ENCODE peak calls at places on chromosomes 1 and 21, in six cellular contexts. P is adipocyte, T is A549, E is MM.1S, I is K562, S is neural progenitor cell. U is an unnamed sample.

GRCh38 chr1:226395753-226396152 is 12.1 kb downstream of the PARP1 start:
- DNase-seq in P (no peak), T (no peak), E (no peak), S (no peak), I (no peak), U (no peak)

GRCh38 chr1:42333662-42334239 is 1.3 kb downstream of the FOXJ3 start:
- DNase-seq in I (no peak), E (no peak), P (peak; percentile 41), S (peak; percentile 18), T (no peak), U (no peak)

GRCh38 chr1:36508257-36508656 is 25.5 kb upstream of the CSF3R start:
- DNase-seq in S (no peak), T (no peak), P (no peak), E (no peak), I (no peak), U (no peak)

GRCh38 chr1:191993549-191993948 is 164.7 kb upstream of the RGS18 start:
- DNase-seq in E (peak; percentile 41), S (peak; percentile 31), P (peak; percentile 55), I (no peak), T (peak; percentile 19), U (peak; percentile 62)

GRCh38 chr1:96238426-96238825 is 483.2 kb upstream of the PTBP2 start:
- DNase-seq in S (no peak), T (no peak), P (no peak), I (no peak), E (no peak), U (no peak)

GRCh38 chr1:107706181-107706580 is 258.8 kb downstream of the VAV3 start:
- DNase-seq in E (no peak), T (no peak), S (no peak), I (no peak), P (no peak), U (no peak)

GRCh38 chr1:58815680-58816071 is 31.8 kb upstream of the JUN start:
- DNase-seq in S (peak; percentile 40), E (no peak), I (peak; percentile 41), T (peak; percentile 66), P (peak; percentile 63), U (no peak)

GRCh38 chr1:226706664-226707063 is 32.4 kb downstream of the ITPKB start:
- DNase-seq in S (no peak), T (no peak), I (no peak), E (no peak), P (no peak), U (no peak)

GRCh38 chr1:61082336-61083013 is at the start of gene NFIA:
- DNase-seq in S (no peak), T (peak; percentile 86), P (peak; percentile 74), I (peak; percentile 42), E (peak; percentile 62), U (peak; percentile 87)

GRCh38 chr1:221289103-221289502 is 409.9 kb downstream of the HLX start:
- DNase-seq in P (no peak), E (no peak), T (peak; percentile 58), S (no peak), I (no peak), U (no peak)

GRCh38 chr1:44484155-44484688 is 79.2 kb downstream of the RNF220 start:
- DNase-seq in P (no peak), I (no peak), S (peak; percentile 38), T (no peak), E (no peak), U (peak; percentile 76)

GRCh38 chr1:60904079-60904852 is 178.1 kb upstream of the NFIA start:
- DNase-seq in T (no peak), I (no peak), S (no peak), E (no peak), P (peak; percentile 62), U (peak; percentile 59)

GRCh38 chr1:108780937-108781574 is 34.6 kb downstream of the STXBP3 start:
- DNase-seq in S (no peak), I (peak; percentile 65), P (no peak), E (no peak), T (no peak), U (no peak)

GRCh38 chr1:217140041-217140901 is 417.0 kb upstream of the ESRRG start:
- DNase-seq in P (no peak), S (peak; percentile 61), T (no peak), I (no peak), E (no peak), U (peak; percentile 75)

GRCh38 chr21:36699546-36700294 is 805 bp downstream of the SIM2 start:
- DNase-seq in P (no peak), E (no peak), I (no peak), T (no peak), S (peak; percentile 49), U (no peak)
- H3K4me1 ChIP-seq in P (peaks cover 9% of the 10 kb centered on the region), E (no peaks in the 10 kb centered on the region), I (peaks cover 38% of the 10 kb centered on the region), T (peaks cover 24% of the 10 kb centered on the region), S (peaks cover 48% of the 10 kb centered on the region), U (peaks cover 16% of the 10 kb centered on the region)

GRCh38 chr1:15417365-15417934 is 7.8 kb downstream of the EFHD2 start:
- DNase-seq in I (peak; percentile 75), S (no peak), P (peak; percentile 49), T (peak; percentile 72), E (no peak), U (peak; percentile 42)
- H3K4me3 ChIP-seq in I (no peak overlapping the region), S (no peak overlapping the region), P (no peak overlapping the region), T (peak overlapping the region; percentile 2), E (no peak overlapping the region), U (no peak overlapping the region)

GRCh38 chr1:15966956-15967344 is 9.0 kb downstream of the ZBTB17 start:
- DNase-seq in S (no peak), P (no peak), T (no peak), I (no peak), E (no peak), U (no peak)
- H3K4me1 ChIP-seq in S (no peaks in the 10 kb centered on the region), P (peaks cover 41% of the 10 kb centered on the region), T (peaks cover 7% of the 10 kb centered on the region), I (no peaks in the 10 kb centered on the region), E (no peaks in the 10 kb centered on the region), U (no peaks in the 10 kb centered on the region)

DNA sequence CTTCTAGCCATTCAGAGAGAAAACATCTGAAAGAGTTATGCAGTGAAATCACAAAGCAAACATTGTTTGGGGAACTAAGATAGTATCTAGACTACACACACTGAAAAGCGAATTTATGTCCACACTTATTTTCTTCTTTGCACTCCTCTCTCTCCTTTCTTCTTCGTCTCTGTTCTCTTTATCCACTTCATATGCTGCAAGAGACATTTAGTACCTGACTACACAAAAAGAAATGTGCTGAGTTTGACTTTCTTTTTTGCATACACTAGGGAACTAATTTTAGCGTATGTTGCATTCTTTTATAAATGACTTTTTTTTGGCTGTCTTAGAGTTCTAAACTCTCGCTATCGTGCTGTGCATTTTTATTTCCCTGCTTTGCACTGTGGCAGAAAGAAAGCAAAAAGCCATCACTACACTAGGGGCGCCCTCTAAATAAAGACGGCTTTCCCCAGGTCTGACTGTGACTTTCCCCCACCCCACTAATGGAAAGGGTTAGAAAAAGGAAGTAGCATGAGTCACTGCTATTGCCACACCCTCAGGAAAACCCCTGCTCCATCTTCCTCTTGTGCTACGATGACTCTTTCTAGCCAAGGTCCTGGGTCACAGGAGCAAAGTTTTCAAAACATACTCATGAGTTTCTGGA is 65.7 kb downstream of the MAP3K7CL start:
- DNase-seq in S (no peak), T (peak; percentile 89), I (peak; percentile 73), P (peak; percentile 86), E (peak; percentile 79), U (peak; percentile 94)
- H3K4me3 ChIP-seq in S (no peak overlapping the region), T (peak overlapping the region; percentile 29), I (no peak overlapping the region), P (peak overlapping the region; percentile 69), E (peak overlapping the region; percentile 55), U (no peak overlapping the region)

GRCh38 chr1:15741183-15741850 is 982 bp upstream of the TMEM82 start:
- DNase-seq in P (peak; percentile 56), S (peak; percentile 89), E (peak; percentile 72), T (peak; percentile 70), I (peak; percentile 91), U (peak; percentile 80)
- H3K4me1 ChIP-seq in P (peaks cover 5% of the 10 kb centered on the region), S (peaks cover 9% of the 10 kb centered on the region), E (peaks cover 1% of the 10 kb centered on the region), T (peaks cover 6% of the 10 kb centered on the region), I (peaks cover 55% of the 10 kb centered on the region), U (no peaks in the 10 kb centered on the region)

GRCh38 chr1:186740324-186740723 is 60.1 kb upstream of the PTGS2 start:
- DNase-seq in T (no peak), P (no peak), S (no peak), I (no peak), E (no peak), U (no peak)

GRCh38 chr1:186736971-186737685 is 56.9 kb upstream of the PTGS2 start:
- DNase-seq in E (no peak), I (no peak), P (no peak), S (no peak), T (no peak), U (no peak)

GRCh38 chr1:186738896-186739295 is 58.7 kb upstream of the PTGS2 start:
- DNase-seq in P (no peak), E (no peak), T (no peak), S (no peak), I (no peak), U (no peak)

GRCh38 chr1:186741640-186742039 is 61.4 kb upstream of the PTGS2 start:
- DNase-seq in T (no peak), I (no peak), P (no peak), S (no peak), E (no peak), U (no peak)

DNA sequence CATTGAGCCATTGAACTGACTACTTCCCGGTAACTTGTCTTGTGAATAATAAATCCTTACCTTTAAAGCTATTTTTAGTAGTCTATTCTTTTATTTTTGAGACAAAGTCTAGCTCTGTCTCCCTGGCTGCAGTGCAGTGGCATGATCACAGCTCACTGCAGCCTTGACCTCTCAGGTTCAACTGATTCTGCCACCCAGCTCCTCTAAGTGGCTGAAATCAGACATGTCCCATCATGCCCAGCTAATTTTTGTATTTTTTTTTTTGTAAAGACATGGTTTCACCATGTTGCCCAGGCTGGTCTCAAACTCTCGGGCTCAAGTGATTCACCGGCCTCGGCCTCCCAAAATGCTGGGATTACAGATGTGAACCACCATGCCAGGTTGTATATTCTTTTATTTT is 59.3 kb upstream of the PTGS2 start:
- DNase-seq in S (no peak), E (no peak), I (no peak), T (no peak), P (no peak), U (no peak)
- H3K4me3 ChIP-seq in S (no peak overlapping the region), E (no peak overlapping the region), I (no peak overlapping the region), T (no peak overlapping the region), P (no peak overlapping the region), U (no peak overlapping the region)

GRCh38 chr1:223725578-223725977 is 13.2 kb downstream of the CAPN2 start:
- DNase-seq in I (no peak), T (no peak), E (no peak), P (no peak), S (no peak), U (no peak)

GRCh38 chr1:223729906-223730305 is 17.6 kb downstream of the CAPN2 start:
- DNase-seq in T (no peak), S (no peak), I (no peak), E (no peak), P (no peak), U (no peak)

GRCh38 chr1:223726380-223727001 is 14.2 kb downstream of the CAPN2 start:
- DNase-seq in S (peak; percentile 58), T (peak; percentile 87), E (peak; percentile 82), P (peak; percentile 94), I (peak; percentile 92), U (peak; percentile 91)

GRCh38 chr1:223730471-223730870 is 18.1 kb downstream of the CAPN2 start:
- DNase-seq in S (no peak), P (peak; percentile 72), I (no peak), E (no peak), T (no peak), U (no peak)

GRCh38 chr1:223727541-223727940 is 15.2 kb downstream of the CAPN2 start:
- DNase-seq in P (peak; percentile 83), T (no peak), E (no peak), I (no peak), S (no peak), U (no peak)
- H3K4me1 ChIP-seq in P (peaks cover 56% of the 10 kb centered on the region), T (peaks cover 90% of the 10 kb centered on the region), E (peaks cover 29% of the 10 kb centered on the region), I (peaks cover 22% of the 10 kb centered on the region), S (peaks cover 6% of the 10 kb centered on the region), U (peaks cover 6% of the 10 kb centered on the region)